ENCODE peak calls at places on chromosome 21, in ten cellular contexts. One of them, this sample, is unnamed.
A peak's percentile ranks its signal among the peaks of the same experiment; 100 is the strongest.

GRCh38 chr21:15301014-15301413 is 236.2 kb upstream of the NRIP1 start:
- DNase-seq in suprapubic skin: no peak
- DNase-seq in A549: no peak
- DNase-seq in tibial nerve: no peak
- DNase-seq in endothelial cell of umbilical vein: no peak
- DNase-seq in adrenal gland: no peak
- DNase-seq in H54: no peak
- DNase-seq in breast epithelium: no peak
- DNase-seq in HepG2: no peak
- DNase-seq in IMR-90: no peak
- DNase-seq in this sample: no peak

GRCh38 chr21:30567617-30568016 is 6.5 kb upstream of the KRTAP19-7 start:
- DNase-seq in suprapubic skin: no peak
- DNase-seq in A549: no peak
- DNase-seq in tibial nerve: no peak
- DNase-seq in endothelial cell of umbilical vein: no peak
- DNase-seq in adrenal gland: no peak
- DNase-seq in H54: no peak
- DNase-seq in breast epithelium: no peak
- DNase-seq in HepG2: no peak
- DNase-seq in IMR-90: no peak
- DNase-seq in this sample: no peak

GRCh38 chr21:28337319-28337718 is 655.4 kb downstream of the LTN1 start:
- DNase-seq in suprapubic skin: no peak
- DNase-seq in A549: no peak
- DNase-seq in tibial nerve: no peak
- DNase-seq in endothelial cell of umbilical vein: peak; percentile 56
- DNase-seq in adrenal gland: no peak
- DNase-seq in H54: no peak
- DNase-seq in breast epithelium: no peak
- DNase-seq in HepG2: peak; percentile 37
- DNase-seq in IMR-90: peak; percentile 78
- DNase-seq in this sample: no peak

GRCh38 chr21:20523191-20523590 is 475.0 kb upstream of the NCAM2 start:
- DNase-seq in suprapubic skin: no peak
- DNase-seq in A549: no peak
- DNase-seq in tibial nerve: no peak
- DNase-seq in endothelial cell of umbilical vein: no peak
- DNase-seq in adrenal gland: no peak
- DNase-seq in H54: no peak
- DNase-seq in breast epithelium: no peak
- DNase-seq in HepG2: no peak
- DNase-seq in IMR-90: no peak
- DNase-seq in this sample: no peak

GRCh38 chr21:31078216-31078615 is 39.9 kb upstream of the KRTAP19-8 start:
- DNase-seq in suprapubic skin: no peak
- DNase-seq in A549: no peak
- DNase-seq in tibial nerve: no peak
- DNase-seq in endothelial cell of umbilical vein: no peak
- DNase-seq in adrenal gland: no peak
- DNase-seq in H54: no peak
- DNase-seq in breast epithelium: no peak
- DNase-seq in HepG2: no peak
- DNase-seq in IMR-90: no peak
- DNase-seq in this sample: no peak

GRCh38 chr21:38392722-38393121 is 105.6 kb downstream of the ERG start:
- DNase-seq in suprapubic skin: no peak
- DNase-seq in A549: no peak
- DNase-seq in tibial nerve: no peak
- DNase-seq in endothelial cell of umbilical vein: no peak
- DNase-seq in adrenal gland: no peak
- DNase-seq in H54: no peak
- DNase-seq in breast epithelium: no peak
- DNase-seq in HepG2: no peak
- DNase-seq in IMR-90: no peak
- DNase-seq in this sample: no peak

GRCh38 chr21:44916965-44917364 is 3.7 kb downstream of the ITGB2 start:
- DNase-seq in suprapubic skin: no peak
- DNase-seq in A549: no peak
- DNase-seq in tibial nerve: no peak
- DNase-seq in endothelial cell of umbilical vein: no peak
- DNase-seq in adrenal gland: no peak
- DNase-seq in H54: no peak
- DNase-seq in breast epithelium: no peak
- DNase-seq in HepG2: no peak
- DNase-seq in IMR-90: no peak
- DNase-seq in this sample: no peak

GRCh38 chr21:32921632-32922230 is 104.0 kb upstream of the OLIG2 start:
- DNase-seq in suprapubic skin: no peak
- DNase-seq in A549: no peak
- DNase-seq in tibial nerve: no peak
- DNase-seq in endothelial cell of umbilical vein: peak; percentile 6
- DNase-seq in adrenal gland: no peak
- DNase-seq in H54: peak; percentile 23
- DNase-seq in breast epithelium: no peak
- DNase-seq in HepG2: no peak
- DNase-seq in IMR-90: peak; percentile 10
- DNase-seq in this sample: peak; percentile 79

GRCh38 chr21:22743085-22743484 is 1744.9 kb downstream of the NCAM2 start:
- DNase-seq in suprapubic skin: no peak
- DNase-seq in A549: no peak
- DNase-seq in tibial nerve: no peak
- DNase-seq in endothelial cell of umbilical vein: no peak
- DNase-seq in adrenal gland: no peak
- DNase-seq in H54: no peak
- DNase-seq in breast epithelium: no peak
- DNase-seq in HepG2: no peak
- DNase-seq in IMR-90: no peak
- DNase-seq in this sample: no peak

GRCh38 chr21:26100573-26100972 is 70.0 kb downstream of the APP start:
- DNase-seq in suprapubic skin: no peak
- DNase-seq in A549: no peak
- DNase-seq in tibial nerve: no peak
- DNase-seq in endothelial cell of umbilical vein: no peak
- DNase-seq in adrenal gland: no peak
- DNase-seq in H54: no peak
- DNase-seq in breast epithelium: no peak
- DNase-seq in HepG2: no peak
- DNase-seq in IMR-90: no peak
- DNase-seq in this sample: no peak

GRCh38 chr21:16305686-16306085 is 575.9 kb downstream of the USP25 start:
- DNase-seq in suprapubic skin: no peak
- DNase-seq in A549: no peak
- DNase-seq in tibial nerve: no peak
- DNase-seq in endothelial cell of umbilical vein: peak; percentile 85
- DNase-seq in adrenal gland: peak; percentile 31
- DNase-seq in H54: no peak
- DNase-seq in breast epithelium: no peak
- DNase-seq in HepG2: no peak
- DNase-seq in IMR-90: no peak
- DNase-seq in this sample: no peak

GRCh38 chr21:37153193-37153934 is 80.3 kb downstream of the TTC3 start:
- DNase-seq in suprapubic skin: no peak
- DNase-seq in A549: no peak
- DNase-seq in tibial nerve: no peak
- DNase-seq in endothelial cell of umbilical vein: peak; percentile 82
- DNase-seq in adrenal gland: peak; percentile 51
- DNase-seq in H54: no peak
- DNase-seq in breast epithelium: no peak
- DNase-seq in HepG2: peak; percentile 36
- DNase-seq in IMR-90: peak; percentile 88
- DNase-seq in this sample: no peak

GRCh38 chr21:42578034-42578433 is 64.4 kb downstream of the SLC37A1 start:
- DNase-seq in suprapubic skin: no peak
- DNase-seq in A549: no peak
- DNase-seq in tibial nerve: no peak
- DNase-seq in endothelial cell of umbilical vein: no peak
- DNase-seq in adrenal gland: peak; percentile 10
- DNase-seq in H54: no peak
- DNase-seq in breast epithelium: no peak
- DNase-seq in HepG2: no peak
- DNase-seq in IMR-90: no peak
- DNase-seq in this sample: peak; percentile 44

GRCh38 chr21:17612023-17612564 is 607 bp downstream of the BTG3 start:
- DNase-seq in suprapubic skin: peak; percentile 76
- DNase-seq in A549: no peak
- DNase-seq in tibial nerve: peak; percentile 23
- DNase-seq in endothelial cell of umbilical vein: no peak
- DNase-seq in adrenal gland: peak; percentile 54
- DNase-seq in H54: peak; percentile 41
- DNase-seq in breast epithelium: peak; percentile 27
- DNase-seq in HepG2: no peak
- DNase-seq in IMR-90: peak; percentile 59
- DNase-seq in this sample: peak; percentile 87

GRCh38 chr21:28805885-28806284 is 186.8 kb downstream of the LTN1 start:
- DNase-seq in suprapubic skin: peak; percentile 58
- DNase-seq in A549: no peak
- DNase-seq in tibial nerve: peak; percentile 35
- DNase-seq in endothelial cell of umbilical vein: no peak
- DNase-seq in adrenal gland: no peak
- DNase-seq in H54: no peak
- DNase-seq in breast epithelium: no peak
- DNase-seq in HepG2: no peak
- DNase-seq in IMR-90: peak; percentile 97
- DNase-seq in this sample: no peak

GRCh38 chr21:35414511-35415139 is 365.5 kb upstream of the RUNX1 start:
- DNase-seq in suprapubic skin: no peak
- DNase-seq in A549: no peak
- DNase-seq in tibial nerve: no peak
- DNase-seq in endothelial cell of umbilical vein: no peak
- DNase-seq in adrenal gland: no peak
- DNase-seq in H54: no peak
- DNase-seq in breast epithelium: no peak
- DNase-seq in HepG2: no peak
- DNase-seq in IMR-90: peak; percentile 33
- DNase-seq in this sample: no peak
- TF ChIP-seq POLR2A in suprapubic skin: no peak
- TF ChIP-seq POLR2A in A549: no peak
- TF ChIP-seq POLR2A in tibial nerve: no peak
- TF ChIP-seq POLR2A in endothelial cell of umbilical vein: no peak
- TF ChIP-seq POLR2A in adrenal gland: no peak
- TF ChIP-seq POLR2A in H54: no peak
- TF ChIP-seq POLR2A in breast epithelium: no peak
- TF ChIP-seq POLR2A in HepG2: no peak
- TF ChIP-seq POLR2A in IMR-90: no peak
- TF ChIP-seq POLR2A in this sample: no peak

DNA sequence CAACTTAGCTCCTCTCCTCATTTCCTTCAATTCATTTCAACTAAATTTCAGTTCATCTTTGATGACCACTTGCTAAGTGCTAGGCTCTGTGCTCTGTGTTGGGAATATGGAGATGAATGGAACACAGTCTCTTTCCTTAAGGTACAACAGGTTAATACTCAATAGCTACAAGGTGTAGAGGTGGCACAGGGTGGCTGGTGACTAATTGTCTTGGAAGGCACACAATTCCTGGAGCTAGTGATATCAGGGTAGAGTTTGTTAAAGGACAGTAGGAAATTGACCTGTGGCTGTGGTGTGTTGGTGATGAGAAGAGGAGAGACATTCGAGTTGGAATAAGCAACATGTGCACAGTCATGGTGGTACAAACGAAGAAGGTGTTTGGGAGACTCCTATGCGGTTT is 124.9 kb downstream of the RUNX1 start:
- DNase-seq in suprapubic skin: no peak
- DNase-seq in A549: no peak
- DNase-seq in tibial nerve: no peak
- DNase-seq in endothelial cell of umbilical vein: no peak
- DNase-seq in adrenal gland: no peak
- DNase-seq in H54: no peak
- DNase-seq in breast epithelium: no peak
- DNase-seq in HepG2: no peak
- DNase-seq in IMR-90: no peak
- DNase-seq in this sample: no peak
- TF ChIP-seq POLR2A in suprapubic skin: no peak
- TF ChIP-seq POLR2A in A549: no peak
- TF ChIP-seq POLR2A in tibial nerve: no peak
- TF ChIP-seq POLR2A in endothelial cell of umbilical vein: no peak
- TF ChIP-seq POLR2A in adrenal gland: no peak
- TF ChIP-seq POLR2A in H54: no peak
- TF ChIP-seq POLR2A in breast epithelium: no peak
- TF ChIP-seq POLR2A in HepG2: no peak
- TF ChIP-seq POLR2A in IMR-90: no peak
- TF ChIP-seq POLR2A in this sample: no peak

GRCh38 chr21:41509733-41510132 is 1.8 kb upstream of the TMPRSS2 start:
- DNase-seq in suprapubic skin: no peak
- DNase-seq in A549: no peak
- DNase-seq in tibial nerve: no peak
- DNase-seq in endothelial cell of umbilical vein: no peak
- DNase-seq in adrenal gland: no peak
- DNase-seq in H54: no peak
- DNase-seq in breast epithelium: no peak
- DNase-seq in HepG2: no peak
- DNase-seq in IMR-90: no peak
- DNase-seq in this sample: no peak

GRCh38 chr21:41509206-41509496 is 1.2 kb upstream of the TMPRSS2 start:
- DNase-seq in suprapubic skin: no peak
- DNase-seq in A549: no peak
- DNase-seq in tibial nerve: no peak
- DNase-seq in endothelial cell of umbilical vein: no peak
- DNase-seq in adrenal gland: no peak
- DNase-seq in H54: no peak
- DNase-seq in breast epithelium: no peak
- DNase-seq in HepG2: no peak
- DNase-seq in IMR-90: no peak
- DNase-seq in this sample: no peak

GRCh38 chr21:41511858-41512257 is 3.9 kb upstream of the TMPRSS2 start:
- DNase-seq in suprapubic skin: no peak
- DNase-seq in A549: no peak
- DNase-seq in tibial nerve: no peak
- DNase-seq in endothelial cell of umbilical vein: no peak
- DNase-seq in adrenal gland: no peak
- DNase-seq in H54: no peak
- DNase-seq in breast epithelium: no peak
- DNase-seq in HepG2: no peak
- DNase-seq in IMR-90: no peak
- DNase-seq in this sample: no peak

GRCh38 chr21:41508415-41509205 is 652 bp upstream of the TMPRSS2 start:
- DNase-seq in suprapubic skin: no peak
- DNase-seq in A549: no peak
- DNase-seq in tibial nerve: no peak
- DNase-seq in endothelial cell of umbilical vein: no peak
- DNase-seq in adrenal gland: no peak
- DNase-seq in H54: no peak
- DNase-seq in breast epithelium: no peak
- DNase-seq in HepG2: no peak
- DNase-seq in IMR-90: no peak
- DNase-seq in this sample: no peak

GRCh38 chr21:41510500-41510899 is 2.5 kb upstream of the TMPRSS2 start:
- DNase-seq in suprapubic skin: no peak
- DNase-seq in A549: no peak
- DNase-seq in tibial nerve: no peak
- DNase-seq in endothelial cell of umbilical vein: no peak
- DNase-seq in adrenal gland: no peak
- DNase-seq in H54: no peak
- DNase-seq in breast epithelium: no peak
- DNase-seq in HepG2: peak; percentile 36
- DNase-seq in IMR-90: no peak
- DNase-seq in this sample: no peak
- TF ChIP-seq POLR2A in suprapubic skin: no peak
- TF ChIP-seq POLR2A in A549: no peak
- TF ChIP-seq POLR2A in tibial nerve: no peak
- TF ChIP-seq POLR2A in endothelial cell of umbilical vein: no peak
- TF ChIP-seq POLR2A in adrenal gland: no peak
- TF ChIP-seq POLR2A in H54: no peak
- TF ChIP-seq POLR2A in breast epithelium: no peak
- TF ChIP-seq POLR2A in HepG2: no peak
- TF ChIP-seq POLR2A in IMR-90: no peak
- TF ChIP-seq POLR2A in this sample: no peak

GRCh38 chr21:46184625-46185555 is 631 bp upstream of the SPATC1L start:
- DNase-seq in suprapubic skin: peak; percentile 91
- DNase-seq in A549: no peak
- DNase-seq in tibial nerve: peak; percentile 32
- DNase-seq in endothelial cell of umbilical vein: peak; percentile 95
- DNase-seq in adrenal gland: peak; percentile 80
- DNase-seq in H54: peak; percentile 63
- DNase-seq in breast epithelium: peak; percentile 91
- DNase-seq in HepG2: peak; percentile 51
- DNase-seq in IMR-90: peak; percentile 75
- DNase-seq in this sample: peak; percentile 94
- TF ChIP-seq POLR2A in suprapubic skin: no peak
- TF ChIP-seq POLR2A in A549: no peak
- TF ChIP-seq POLR2A in tibial nerve: no peak
- TF ChIP-seq POLR2A in endothelial cell of umbilical vein: peak; percentile 36
- TF ChIP-seq POLR2A in adrenal gland: peak; percentile 46
- TF ChIP-seq POLR2A in H54: peak; percentile 59
- TF ChIP-seq POLR2A in breast epithelium: no peak
- TF ChIP-seq POLR2A in HepG2: no peak
- TF ChIP-seq POLR2A in IMR-90: no peak
- TF ChIP-seq POLR2A in this sample: no peak

This sample was measured in spleen.